ENCODE peak calls at places on chromosomes 7 and 10, in five cellular contexts. Q is uterus; Z is psoas muscle; K is fibroblast of lung; D is CD4-positive, alpha-beta T cell. M is an unnamed sample.

GRCh38 chr10:123331438-123331837 is 177.2 kb downstream of the BUB3 start:
- DNase-seq in Q (no peak), Z (no peak), K (peak; percentile 72), D (no peak), M (no peak)

GRCh38 chr7:21939136-21939857 is 6.4 kb downstream of the CDCA7L start:
- DNase-seq in Q (no peak), Z (no peak), K (peak; percentile 70), D (no peak), M (no peak)

GRCh38 chr7:151990567-151990966 is 34.3 kb downstream of the GALNTL5 start:
- DNase-seq in Q (no peak), Z (no peak), K (peak; percentile 39), D (no peak), M (no peak)

GRCh38 chr7:77354484-77354883 is 61.7 kb downstream of the GSAP start:
- DNase-seq in Q (no peak), Z (no peak), K (no peak), D (no peak), M (no peak)

GRCh38 chr10:59587083-59587755 is 122.4 kb downstream of the SLC16A9 start:
- DNase-seq in Q (no peak), Z (no peak), K (no peak), D (no peak), M (no peak)

GRCh38 chr7:40148671-40149070 is 13.9 kb downstream of the SUGCT start:
- DNase-seq in Q (no peak), Z (no peak), K (no peak), D (no peak), M (no peak)

GRCh38 chr10:113222207-113222606 is 272.2 kb downstream of the TCF7L2 start:
- DNase-seq in Q (no peak), Z (no peak), K (peak; percentile 11), D (no peak), M (no peak)

GRCh38 chr7:91836065-91836368 is 44.5 kb downstream of the MTERF1 start:
- DNase-seq in Q (no peak), Z (no peak), K (peak; percentile 58), D (no peak), M (no peak)

GRCh38 chr10:132582795-132583194 is 45.2 kb downstream of the INPP5A start:
- DNase-seq in Q (no peak), Z (no peak), K (no peak), D (no peak), M (no peak)

GRCh38 chr10:44809652-44810051 is 101.5 kb upstream of the TMEM72 start:
- DNase-seq in Q (no peak), Z (no peak), K (no peak), D (no peak), M (no peak)

GRCh38 chr7:6708304-6708703 is 1.6 kb upstream of the ZNF12 start:
- DNase-seq in Q (no peak), Z (no peak), K (no peak), D (no peak), M (no peak)

GRCh38 chr7:114345494-114345893 is 69.1 kb upstream of the FOXP2 start:
- DNase-seq in Q (no peak), Z (no peak), K (peak; percentile 83), D (no peak), M (no peak)

GRCh38 chr7:83835424-83835823 is 186.5 kb upstream of the SEMA3E start:
- DNase-seq in Q (no peak), Z (no peak), K (peak; percentile 29), D (no peak), M (no peak)

GRCh38 chr7:103564416-103564815 is 118.4 kb upstream of the SLC26A5 start:
- DNase-seq in Q (no peak), Z (no peak), K (no peak), D (no peak), M (no peak)

GRCh38 chr7:113100091-113100723 is 13.6 kb upstream of the GPR85 start:
- DNase-seq in Q (peak; percentile 19), Z (peak; percentile 12), K (peak; percentile 67), D (no peak), M (no peak)

GRCh38 chr10:94076325-94076841 is 82.7 kb downstream of the PLCE1 start:
- DNase-seq in Q (no peak), Z (no peak), K (peak; percentile 62), D (no peak), M (no peak)

GRCh38 chr7:152899482-152900166 is 140.1 kb downstream of the ACTR3B start:
- DNase-seq in Q (no peak), Z (peak; percentile 76), K (peak; percentile 2), D (no peak), M (no peak)

GRCh38 chr10:102718220-102718619 is 3.8 kb downstream of the SFXN2 start:
- DNase-seq in Q (peak; percentile 56), Z (no peak), K (peak; percentile 64), D (no peak), M (no peak)

GRCh38 chr7:106563466-106564150 is 97.3 kb downstream of the CCDC71L start:
- DNase-seq in Q (no peak), Z (no peak), K (no peak), D (no peak), M (no peak)

GRCh38 chr7:19405546-19405945 is 260.3 kb upstream of the FERD3L start:
- DNase-seq in Q (no peak), Z (no peak), K (peak; percentile 83), D (no peak), M (no peak)

GRCh38 chr7:111986601-111987000 is 219.6 kb downstream of the DOCK4 start:
- DNase-seq in Q (no peak), Z (no peak), K (peak; percentile 15), D (no peak), M (no peak)

GRCh38 chr10:78539247-78539766 is 505.6 kb downstream of the RPS24 start:
- DNase-seq in Q (no peak), Z (no peak), K (no peak), D (no peak), M (no peak)

GRCh38 chr7:22725585-22725984 is 1.4 kb upstream of the IL6 start:
- DNase-seq in Q (no peak), Z (no peak), K (peak; percentile 44), D (no peak), M (no peak)

DNA sequence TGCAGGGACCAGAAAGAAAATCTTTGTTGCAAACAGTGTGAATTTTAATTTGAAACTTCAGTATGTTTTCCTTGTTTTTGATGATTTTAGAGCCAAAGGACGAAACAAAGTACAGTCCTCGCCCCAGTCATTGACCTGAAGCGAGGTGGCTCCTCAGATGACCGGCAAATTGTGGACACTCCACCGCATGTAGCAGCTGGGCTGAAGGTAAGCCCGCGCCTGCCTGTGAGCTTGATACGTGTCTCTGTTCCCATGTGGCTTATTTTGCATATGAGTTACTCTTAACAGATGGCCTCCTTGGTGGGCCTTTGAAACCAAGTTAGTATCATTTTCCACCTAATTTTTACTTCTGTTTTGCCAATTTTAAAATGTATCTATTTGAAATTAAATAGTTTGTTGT is 12.3 kb downstream of the RBM17 start:
- DNase-seq in Q (no peak), Z (no peak), K (no peak), D (no peak), M (no peak)
- H3K27ac ChIP-seq in Q (no peak overlapping the region), Z (no peak overlapping the region), K (no peak overlapping the region), D (no peak overlapping the region), M (no peak overlapping the region)

DNA sequence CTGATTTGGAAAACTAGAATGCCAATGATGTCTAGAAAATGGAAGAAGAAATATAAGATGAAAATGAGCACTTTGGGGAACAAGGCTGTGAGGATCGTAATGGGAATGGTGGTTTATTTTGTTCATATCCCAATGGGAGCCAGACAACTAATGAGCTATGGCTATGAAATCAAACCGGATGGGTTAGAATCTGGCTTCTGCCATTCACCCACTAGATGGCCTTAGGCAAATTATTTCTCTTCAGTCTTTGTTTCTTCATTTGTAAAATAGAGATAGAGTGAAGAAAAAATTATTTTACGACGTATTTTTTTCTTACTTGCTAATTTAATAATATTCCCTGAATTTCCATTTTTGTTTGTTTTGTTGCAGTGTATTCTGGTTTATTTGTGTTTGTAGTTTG is 572.1 kb upstream of the IGFBP3 start:
- DNase-seq in Q (no peak), Z (no peak), K (no peak), D (no peak), M (no peak)
- TF ChIP-seq CTCF in Q (no peak), Z (no peak), K (no peak), D (no peak), M (no peak)

GRCh38 chr7:54426406-54426805 is 115.8 kb upstream of the VSTM2A start:
- DNase-seq in Q (no peak), Z (no peak), K (no peak), D (no peak), M (no peak)
- H3K9me3 ChIP-seq in Q (no peaks in the 10 kb centered on the region), Z (no peaks in the 10 kb centered on the region), K (no peaks in the 10 kb centered on the region), D (peaks cover 6% of the 10 kb centered on the region), M (no peaks in the 10 kb centered on the region)

DNA sequence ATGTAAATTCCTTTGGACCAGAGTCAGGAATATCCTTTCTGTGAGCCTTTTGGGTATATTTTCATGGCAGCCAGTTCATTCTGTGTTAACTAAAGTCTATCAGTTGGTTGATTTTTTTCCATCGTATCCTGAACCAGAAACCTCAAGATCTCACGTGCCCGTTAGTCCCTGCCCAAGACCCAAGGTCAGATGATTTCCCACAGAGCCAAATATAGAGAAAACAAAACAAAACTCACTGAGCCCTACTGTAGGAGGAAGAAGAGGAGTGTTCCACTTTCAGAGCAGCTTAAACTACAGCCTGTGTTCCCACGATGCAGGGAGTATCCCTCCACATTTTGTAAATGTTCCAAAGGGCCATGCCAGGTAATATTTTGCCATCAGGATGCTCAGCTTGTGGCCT is 96.0 kb upstream of the ADO start:
- DNase-seq in Q (no peak), Z (no peak), K (no peak), D (no peak), M (no peak)
- H3K27ac ChIP-seq in Q (no peak overlapping the region), Z (no peak overlapping the region), K (no peak overlapping the region), D (no peak overlapping the region), M (no peak overlapping the region)

GRCh38 chr10:104123397-104123796 is 1.4 kb downstream of the SFR1 start:
- DNase-seq in Q (no peak), Z (no peak), K (no peak), D (no peak), M (no peak)

GRCh38 chr10:104122273-104123107 is 519 bp downstream of the SFR1 start:
- DNase-seq in Q (no peak), Z (no peak), K (no peak), D (no peak), M (no peak)

GRCh38 chr10:104128214-104128613 is 6.2 kb downstream of the SFR1 start:
- DNase-seq in Q (no peak), Z (no peak), K (peak; percentile 48), D (no peak), M (no peak)

GRCh38 chr10:104130041-104130440 is 8.1 kb downstream of the SFR1 start:
- DNase-seq in Q (no peak), Z (no peak), K (no peak), D (no peak), M (no peak)

DNA sequence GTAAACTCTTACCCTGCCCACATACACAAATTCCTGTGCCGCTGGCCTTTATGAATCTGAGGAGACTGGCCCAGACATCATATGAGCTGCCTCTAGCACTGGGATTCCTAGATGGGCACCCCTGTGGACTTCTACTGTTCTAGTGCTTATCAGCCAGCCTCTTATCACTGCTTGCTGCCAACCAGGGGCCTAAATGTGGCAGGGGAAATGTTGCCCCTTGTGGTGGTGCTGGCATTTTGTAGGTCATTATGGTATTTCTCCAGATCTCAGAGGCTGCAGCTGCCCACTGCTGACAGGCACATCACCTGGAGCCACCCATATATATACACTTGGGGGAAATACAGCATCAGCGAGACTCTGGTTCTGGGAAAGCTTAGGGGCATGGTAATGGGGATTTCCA is 5.4 kb downstream of the SFR1 start:
- DNase-seq in Q (no peak), Z (no peak), K (no peak), D (no peak), M (no peak)
- TF ChIP-seq CTCF in Q (no peak), Z (no peak), K (no peak), D (no peak), M (no peak)